ENCODE peak calls at places on chromosomes 4 and X, in five cellular contexts. One of them, this sample, is unnamed.

GRCh38 chr4:78864405-78865024 is 74.7 kb downstream of the PAQR3 start:
- DNase-seq in NT2/D1: peak
- DNase-seq in GM12878: peak
- DNase-seq in HepG2: peak
- DNase-seq in H1: no peak
- DNase-seq in this sample: peak

GRCh38 chrX:25442501-25442900 is 426.7 kb upstream of the ARX start:
- DNase-seq in GM12878: no peak
- DNase-seq in HepG2: no peak
- DNase-seq in NT2/D1: no peak
- DNase-seq in H1: no peak
- DNase-seq in this sample: no peak

GRCh38 chr4:122700178-122700725 is 32.3 kb upstream of the BBS12 start:
- DNase-seq in GM12878: no peak
- DNase-seq in H1: no peak
- DNase-seq in NT2/D1: no peak
- DNase-seq in HepG2: peak
- DNase-seq in this sample: no peak

GRCh38 chr4:158578476-158578875 is 56.8 kb downstream of the RXFP1 start:
- DNase-seq in HepG2: peak
- DNase-seq in H1: no peak
- DNase-seq in NT2/D1: no peak
- DNase-seq in GM12878: no peak
- DNase-seq in this sample: no peak

GRCh38 chr4:87304659-87305277 is 17.9 kb downstream of the HSD17B13 start:
- DNase-seq in GM12878: no peak
- DNase-seq in HepG2: no peak
- DNase-seq in H1: no peak
- DNase-seq in NT2/D1: no peak
- DNase-seq in this sample: peak

GRCh38 chr4:14726441-14727405 is 275.6 kb upstream of the CPEB2 start:
- DNase-seq in HepG2: no peak
- DNase-seq in NT2/D1: no peak
- DNase-seq in H1: no peak
- DNase-seq in GM12878: no peak
- DNase-seq in this sample: no peak

GRCh38 chrX:151174581-151175282 is 1.7 kb upstream of the GPR50 start:
- DNase-seq in HepG2: no peak
- DNase-seq in NT2/D1: no peak
- DNase-seq in H1: no peak
- DNase-seq in GM12878: no peak
- DNase-seq in this sample: peak

GRCh38 chr4:160299177-160299576 is 1196.3 kb downstream of the RAPGEF2 start:
- DNase-seq in GM12878: no peak
- DNase-seq in NT2/D1: no peak
- DNase-seq in HepG2: no peak
- DNase-seq in H1: no peak
- DNase-seq in this sample: no peak

GRCh38 chrX:148574247-148574973 is 74.0 kb downstream of the AFF2 start:
- DNase-seq in HepG2: no peak
- DNase-seq in NT2/D1: no peak
- DNase-seq in GM12878: peak
- DNase-seq in H1: no peak
- DNase-seq in this sample: no peak

GRCh38 chr4:53702334-53703266 is 111.3 kb upstream of the LNX1 start:
- DNase-seq in H1: no peak
- DNase-seq in HepG2: peak
- DNase-seq in NT2/D1: no peak
- DNase-seq in GM12878: peak
- DNase-seq in this sample: peak

GRCh38 chrX:11481035-11481434 is 184.7 kb downstream of the ARHGAP6 start:
- DNase-seq in H1: no peak
- DNase-seq in GM12878: no peak
- DNase-seq in NT2/D1: no peak
- DNase-seq in HepG2: no peak
- DNase-seq in this sample: no peak

GRCh38 chrX:63525491-63525890 is 174.4 kb upstream of the SPIN4 start:
- DNase-seq in NT2/D1: no peak
- DNase-seq in GM12878: no peak
- DNase-seq in HepG2: no peak
- DNase-seq in H1: no peak
- DNase-seq in this sample: no peak

GRCh38 chr4:8276358-8277240 is 7.0 kb downstream of the HTRA3 start:
- DNase-seq in HepG2: no peak
- DNase-seq in GM12878: no peak
- DNase-seq in NT2/D1: no peak
- DNase-seq in H1: no peak
- DNase-seq in this sample: no peak

GRCh38 chr4:153207561-153207960 is 3.3 kb downstream of the TRIM2 start:
- DNase-seq in GM12878: no peak
- DNase-seq in HepG2: peak
- DNase-seq in H1: no peak
- DNase-seq in NT2/D1: no peak
- DNase-seq in this sample: peak

GRCh38 chr4:158131037-158131436 is 41.8 kb downstream of the GASK1B start:
- DNase-seq in H1: no peak
- DNase-seq in HepG2: no peak
- DNase-seq in NT2/D1: no peak
- DNase-seq in GM12878: no peak
- DNase-seq in this sample: no peak

GRCh38 chrX:84153538-84153937 is 34.5 kb downstream of the RPS6KA6 start:
- DNase-seq in GM12878: no peak
- DNase-seq in NT2/D1: no peak
- DNase-seq in HepG2: no peak
- DNase-seq in H1: no peak
- DNase-seq in this sample: no peak

GRCh38 chrX:46325312-46325877 is 219.8 kb downstream of the ZNF674 start:
- DNase-seq in NT2/D1: no peak
- DNase-seq in HepG2: peak
- DNase-seq in H1: no peak
- DNase-seq in GM12878: no peak
- DNase-seq in this sample: no peak

GRCh38 chrX:35711281-35711680 is 86.9 kb upstream of the MAGEB16 start:
- DNase-seq in GM12878: no peak
- DNase-seq in NT2/D1: no peak
- DNase-seq in H1: no peak
- DNase-seq in HepG2: no peak
- DNase-seq in this sample: no peak

GRCh38 chr4:85431156-85431555 is 43.8 kb upstream of the ARHGAP24 start:
- DNase-seq in HepG2: no peak
- DNase-seq in GM12878: no peak
- DNase-seq in NT2/D1: no peak
- DNase-seq in H1: no peak
- DNase-seq in this sample: no peak

GRCh38 chrX:29952016-29952415 is 263.3 kb upstream of the MAGEB2 start:
- DNase-seq in GM12878: no peak
- DNase-seq in NT2/D1: no peak
- DNase-seq in HepG2: no peak
- DNase-seq in H1: no peak
- DNase-seq in this sample: no peak

GRCh38 chr4:123672987-123673386 is 276.4 kb downstream of the SPRY1 start:
- DNase-seq in HepG2: no peak
- DNase-seq in GM12878: no peak
- DNase-seq in H1: no peak
- DNase-seq in NT2/D1: no peak
- DNase-seq in this sample: no peak

GRCh38 chr4:119266153-119266552 is 53.6 kb downstream of the USP53 start:
- DNase-seq in GM12878: no peak
- DNase-seq in HepG2: no peak
- DNase-seq in NT2/D1: no peak
- DNase-seq in H1: no peak
- DNase-seq in this sample: no peak

GRCh38 chrX:2342878-2343277 is 157.9 kb downstream of the DHRSX start:
- DNase-seq in HepG2: no peak
- DNase-seq in H1: no peak
- DNase-seq in NT2/D1: no peak
- DNase-seq in GM12878: no peak
- DNase-seq in this sample: no peak

GRCh38 chr4:39157520-39157919 is 24.8 kb upstream of the WDR19 start:
- DNase-seq in HepG2: no peak
- DNase-seq in NT2/D1: no peak
- DNase-seq in H1: no peak
- DNase-seq in GM12878: no peak
- DNase-seq in this sample: no peak

DNA sequence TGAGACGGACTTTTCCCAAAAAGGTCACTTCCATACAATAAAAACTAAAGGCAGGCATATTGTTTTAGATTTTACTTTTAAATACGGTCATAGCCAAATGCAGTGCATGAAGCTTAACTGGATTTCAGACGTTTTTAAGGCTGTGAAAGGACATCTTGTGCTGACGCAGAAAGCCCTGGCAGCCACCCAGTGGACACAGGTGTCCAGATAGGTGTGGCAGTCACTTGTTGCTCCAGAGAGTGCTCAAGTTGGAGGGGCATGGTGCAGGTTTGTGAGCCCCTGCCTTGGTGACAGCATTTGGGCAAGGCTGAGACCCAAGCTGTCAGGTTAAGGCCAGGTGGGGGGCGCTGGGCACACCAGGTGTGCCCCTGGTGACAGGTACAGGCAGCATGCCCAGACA is 135.8 kb upstream of the TBL1X start:
- DNase-seq in GM12878: no peak
- DNase-seq in H1: no peak
- DNase-seq in HepG2: no peak
- DNase-seq in NT2/D1: no peak
- DNase-seq in this sample: no peak
- TF ChIP-seq SUZ12 in GM12878: no peak
- TF ChIP-seq SUZ12 in H1: no peak
- TF ChIP-seq SUZ12 in HepG2: no peak
- TF ChIP-seq SUZ12 in NT2/D1: no peak
- TF ChIP-seq SUZ12 in this sample: no peak

GRCh38 chrX:106479920-106480319 is 131.9 kb upstream of the RADX start:
- DNase-seq in NT2/D1: no peak
- DNase-seq in H1: no peak
- DNase-seq in HepG2: no peak
- DNase-seq in GM12878: no peak
- DNase-seq in this sample: no peak

GRCh38 chrX:106484233-106484632 is 127.5 kb upstream of the RADX start:
- DNase-seq in NT2/D1: no peak
- DNase-seq in H1: no peak
- DNase-seq in HepG2: no peak
- DNase-seq in GM12878: peak
- DNase-seq in this sample: no peak

DNA sequence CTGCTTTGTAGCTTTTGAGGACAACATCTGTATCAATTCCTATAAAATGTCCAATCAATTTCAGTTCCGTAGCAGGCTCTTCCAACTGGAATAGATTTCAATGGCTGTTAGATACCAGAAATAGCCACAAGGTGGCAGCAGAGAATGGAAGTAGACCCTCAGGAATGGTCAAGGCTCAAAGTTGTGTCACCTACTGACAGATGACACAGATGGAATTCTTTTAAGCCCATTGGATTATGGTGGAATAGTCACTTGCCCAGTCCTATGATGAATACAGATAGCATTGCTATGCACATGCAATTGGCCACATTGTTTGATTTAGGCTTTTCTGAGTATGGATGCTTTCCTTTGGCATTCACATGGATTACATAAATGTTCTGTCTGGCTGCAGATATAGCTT is 130.4 kb upstream of the RADX start:
- DNase-seq in GM12878: peak
- DNase-seq in NT2/D1: peak
- DNase-seq in H1: no peak
- DNase-seq in HepG2: peak
- DNase-seq in this sample: peak
- TF ChIP-seq SUZ12 in GM12878: no peak
- TF ChIP-seq SUZ12 in NT2/D1: no peak
- TF ChIP-seq SUZ12 in H1: no peak
- TF ChIP-seq SUZ12 in HepG2: no peak
- TF ChIP-seq SUZ12 in this sample: no peak

GRCh38 chrX:132609449-132609848 is 120.6 kb upstream of the MBNL3 start:
- DNase-seq in HepG2: no peak
- DNase-seq in GM12878: no peak
- DNase-seq in NT2/D1: no peak
- DNase-seq in H1: no peak
- DNase-seq in this sample: no peak

GRCh38 chrX:132602701-132603100 is 113.9 kb upstream of the MBNL3 start:
- DNase-seq in NT2/D1: no peak
- DNase-seq in H1: no peak
- DNase-seq in GM12878: no peak
- DNase-seq in HepG2: peak
- DNase-seq in this sample: no peak

GRCh38 chrX:132603700-132604286 is 115.0 kb upstream of the MBNL3 start:
- DNase-seq in NT2/D1: no peak
- DNase-seq in HepG2: peak
- DNase-seq in H1: no peak
- DNase-seq in GM12878: no peak
- DNase-seq in this sample: no peak
- TF ChIP-seq SUZ12 in NT2/D1: no peak
- TF ChIP-seq SUZ12 in HepG2: no peak
- TF ChIP-seq SUZ12 in H1: no peak
- TF ChIP-seq SUZ12 in GM12878: no peak
- TF ChIP-seq SUZ12 in this sample: no peak

DNA sequence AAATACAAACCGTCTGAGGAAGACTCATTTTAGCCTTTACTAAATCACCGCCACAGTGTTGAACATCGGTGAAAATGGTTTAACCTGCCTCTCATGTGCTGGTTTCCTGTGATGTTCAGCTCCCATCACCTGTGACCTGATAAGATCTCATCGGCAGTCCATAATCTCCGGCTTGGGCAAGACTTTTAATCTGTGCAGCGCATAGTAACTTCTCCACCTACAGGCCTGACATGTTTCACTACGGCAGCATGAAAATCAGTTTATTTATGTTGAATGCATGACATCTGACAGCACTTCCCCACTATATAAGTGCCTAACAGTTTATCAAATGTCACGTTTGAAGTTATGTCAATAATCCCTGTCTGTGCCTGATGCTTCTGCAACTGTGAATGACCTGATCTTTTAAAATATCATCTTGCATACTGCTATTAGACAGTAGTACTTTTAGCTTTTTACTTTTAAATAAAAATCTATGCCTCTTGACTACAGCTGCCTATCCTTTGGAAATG is 1919.8 kb upstream of the AGA start:
- DNase-seq in NT2/D1: no peak
- DNase-seq in GM12878: no peak
- DNase-seq in HepG2: no peak
- DNase-seq in H1: no peak
- DNase-seq in this sample: no peak
- TF ChIP-seq SUZ12 in NT2/D1: no peak
- TF ChIP-seq SUZ12 in GM12878: no peak
- TF ChIP-seq SUZ12 in HepG2: no peak
- TF ChIP-seq SUZ12 in H1: no peak
- TF ChIP-seq SUZ12 in this sample: no peak